ENCODE peak calls at places on chromosome 22, in four cellular contexts. One of them, this sample, is unnamed.

GRCh38 chr22:38267086-38267485 is 5.7 kb downstream of the TMEM184B start:
- DNase-seq in neural progenitor cell: no peak
- DNase-seq in PC-3: no peak
- DNase-seq in keratinocyte: no peak
- DNase-seq in this sample: no peak

GRCh38 chr22:30865656-30866055 is 102.9 kb downstream of the MORC2 start:
- DNase-seq in neural progenitor cell: no peak
- DNase-seq in PC-3: no peak
- DNase-seq in keratinocyte: no peak
- DNase-seq in this sample: no peak

GRCh38 chr22:22429374-22430108 is 79.0 kb downstream of the ZNF280B start:
- DNase-seq in neural progenitor cell: no peak
- DNase-seq in PC-3: no peak
- DNase-seq in keratinocyte: no peak
- DNase-seq in this sample: no peak

GRCh38 chr22:36803358-36803757 is 13.5 kb downstream of the PVALB start:
- DNase-seq in neural progenitor cell: no peak
- DNase-seq in PC-3: no peak
- DNase-seq in keratinocyte: no peak
- DNase-seq in this sample: no peak

GRCh38 chr22:37623075-37624016 is 14.7 kb downstream of the GGA1 start:
- DNase-seq in neural progenitor cell: peak
- DNase-seq in PC-3: peak
- DNase-seq in keratinocyte: no peak
- DNase-seq in this sample: peak

GRCh38 chr22:27336151-27337090 is 465.1 kb downstream of the MN1 start:
- DNase-seq in neural progenitor cell: no peak
- DNase-seq in PC-3: peak
- DNase-seq in keratinocyte: peak
- DNase-seq in this sample: no peak

GRCh38 chr22:36339171-36340065 is 48.3 kb downstream of the MYH9 start:
- DNase-seq in neural progenitor cell: no peak
- DNase-seq in PC-3: no peak
- DNase-seq in keratinocyte: no peak
- DNase-seq in this sample: no peak

GRCh38 chr22:27990879-27991278 is 71.8 kb upstream of the PITPNB start:
- DNase-seq in neural progenitor cell: peak
- DNase-seq in PC-3: peak
- DNase-seq in keratinocyte: no peak
- DNase-seq in this sample: no peak

GRCh38 chr22:49052023-49052538 is 775.6 kb downstream of the BRD1 start:
- DNase-seq in neural progenitor cell: no peak
- DNase-seq in PC-3: no peak
- DNase-seq in keratinocyte: no peak
- DNase-seq in this sample: no peak

GRCh38 chr22:18156878-18157713 is 7.1 kb downstream of the USP18 start:
- DNase-seq in neural progenitor cell: peak
- DNase-seq in PC-3: peak
- DNase-seq in keratinocyte: peak
- DNase-seq in this sample: no peak

GRCh38 chr22:24875862-24876506 is 70.0 kb downstream of the SGSM1 start:
- DNase-seq in neural progenitor cell: peak
- DNase-seq in PC-3: peak
- DNase-seq in keratinocyte: no peak
- DNase-seq in this sample: no peak

GRCh38 chr22:17946691-17947367 is 77.5 kb downstream of the MICAL3 start:
- DNase-seq in neural progenitor cell: no peak
- DNase-seq in PC-3: no peak
- DNase-seq in keratinocyte: no peak
- DNase-seq in this sample: no peak

GRCh38 chr22:37326726-37327125 is 44.4 kb downstream of the CYTH4 start:
- DNase-seq in neural progenitor cell: no peak
- DNase-seq in PC-3: peak
- DNase-seq in keratinocyte: no peak
- DNase-seq in this sample: peak

GRCh38 chr22:48592488-48592887 is 1235.2 kb downstream of the BRD1 start:
- DNase-seq in neural progenitor cell: no peak
- DNase-seq in PC-3: no peak
- DNase-seq in keratinocyte: no peak
- DNase-seq in this sample: no peak

GRCh38 chr22:48253136-48253535 is 1490.7 kb downstream of the TBC1D22A start:
- DNase-seq in neural progenitor cell: no peak
- DNase-seq in PC-3: no peak
- DNase-seq in keratinocyte: no peak
- DNase-seq in this sample: no peak

GRCh38 chr22:28358244-28358777 is 321.3 kb downstream of the TTC28 start:
- DNase-seq in neural progenitor cell: no peak
- DNase-seq in PC-3: no peak
- DNase-seq in keratinocyte: no peak
- DNase-seq in this sample: no peak

GRCh38 chr22:26892401-26893033 is 235.1 kb downstream of the MIAT start:
- DNase-seq in neural progenitor cell: no peak
- DNase-seq in PC-3: no peak
- DNase-seq in keratinocyte: no peak
- DNase-seq in this sample: no peak

GRCh38 chr22:17890245-17890671 is 116.0 kb upstream of the BID start:
- DNase-seq in neural progenitor cell: no peak
- DNase-seq in PC-3: peak
- DNase-seq in keratinocyte: no peak
- DNase-seq in this sample: no peak

GRCh38 chr22:27252282-27253049 is 549.1 kb downstream of the MN1 start:
- DNase-seq in neural progenitor cell: no peak
- DNase-seq in PC-3: peak
- DNase-seq in keratinocyte: no peak
- DNase-seq in this sample: no peak

GRCh38 chr22:36644333-36644757 is 59.2 kb downstream of the CACNG2 start:
- DNase-seq in neural progenitor cell: peak
- DNase-seq in PC-3: peak
- DNase-seq in keratinocyte: peak
- DNase-seq in this sample: peak

GRCh38 chr22:43047605-43048004 is 32.7 kb upstream of the PACSIN2 start:
- DNase-seq in neural progenitor cell: no peak
- DNase-seq in PC-3: no peak
- DNase-seq in keratinocyte: no peak
- DNase-seq in this sample: no peak

GRCh38 chr22:43050995-43051394 is 36.0 kb upstream of the PACSIN2 start:
- DNase-seq in neural progenitor cell: peak
- DNase-seq in PC-3: no peak
- DNase-seq in keratinocyte: no peak
- DNase-seq in this sample: no peak

GRCh38 chr22:43057641-43058040 is 31.6 kb downstream of the TTLL1 start:
- DNase-seq in neural progenitor cell: no peak
- DNase-seq in PC-3: no peak
- DNase-seq in keratinocyte: no peak
- DNase-seq in this sample: no peak

DNA sequence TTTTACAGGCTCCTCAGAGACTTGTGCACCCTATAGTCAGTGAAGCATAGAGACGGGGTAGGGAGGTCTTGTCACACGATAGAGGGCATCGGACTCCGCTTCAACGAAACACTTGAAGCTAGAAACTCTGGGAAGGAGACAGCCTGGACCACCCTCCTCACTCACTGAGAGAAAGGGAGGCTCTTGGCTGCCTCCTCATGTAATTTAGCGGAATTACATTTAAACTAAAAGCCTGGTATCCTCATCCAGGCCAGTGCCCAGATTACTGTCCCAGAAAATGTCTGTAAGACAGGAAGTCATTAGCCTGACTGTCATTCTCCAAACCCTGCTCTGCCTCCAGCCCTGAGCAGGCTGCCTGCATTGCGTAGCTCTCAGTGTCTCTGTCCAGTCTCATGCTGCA is 36.0 kb downstream of the TTLL1 start:
- DNase-seq in neural progenitor cell: peak
- DNase-seq in PC-3: peak
- DNase-seq in keratinocyte: no peak
- DNase-seq in this sample: no peak
- TF ChIP-seq EZH2 in neural progenitor cell: no peak
- TF ChIP-seq EZH2 in PC-3: no peak
- TF ChIP-seq EZH2 in keratinocyte: no peak
- TF ChIP-seq EZH2 in this sample: no peak

GRCh38 chr22:50305658-50306566 is 1.5 kb downstream of the PLXNB2 start:
- DNase-seq in neural progenitor cell: peak
- DNase-seq in PC-3: peak
- DNase-seq in keratinocyte: peak
- DNase-seq in this sample: peak

GRCh38 chr22:50308597-50308935 is 1.1 kb upstream of the PLXNB2 start:
- DNase-seq in neural progenitor cell: peak
- DNase-seq in PC-3: no peak
- DNase-seq in keratinocyte: no peak
- DNase-seq in this sample: peak

GRCh38 chr22:50305393-50305657 is 2.1 kb downstream of the PLXNB2 start:
- DNase-seq in neural progenitor cell: no peak
- DNase-seq in PC-3: no peak
- DNase-seq in keratinocyte: no peak
- DNase-seq in this sample: no peak

GRCh38 chr22:50307891-50308596 is 598 bp upstream of the PLXNB2 start:
- DNase-seq in neural progenitor cell: no peak
- DNase-seq in PC-3: no peak
- DNase-seq in keratinocyte: no peak
- DNase-seq in this sample: no peak

GRCh38 chr22:50306753-50307749 is at the start of gene PLXNB2:
- DNase-seq in neural progenitor cell: peak
- DNase-seq in PC-3: peak
- DNase-seq in keratinocyte: no peak
- DNase-seq in this sample: peak
- TF ChIP-seq EZH2 in neural progenitor cell: no peak
- TF ChIP-seq EZH2 in PC-3: no peak
- TF ChIP-seq EZH2 in keratinocyte: no peak
- TF ChIP-seq EZH2 in this sample: no peak

GRCh38 chr22:20299736-20300136 is 20.1 kb downstream of the DGCR6L start:
- DNase-seq in neural progenitor cell: no peak
- DNase-seq in PC-3: peak
- DNase-seq in keratinocyte: no peak
- DNase-seq in this sample: no peak
- TF ChIP-seq EZH2 in neural progenitor cell: peak
- TF ChIP-seq EZH2 in PC-3: no peak
- TF ChIP-seq EZH2 in keratinocyte: no peak
- TF ChIP-seq EZH2 in this sample: no peak

GRCh38 chr22:46027219-46028068 is 50.5 kb upstream of the WNT7B start:
- DNase-seq in neural progenitor cell: peak
- DNase-seq in PC-3: no peak
- DNase-seq in keratinocyte: no peak
- DNase-seq in this sample: no peak
- TF ChIP-seq EZH2 in neural progenitor cell: peak
- TF ChIP-seq EZH2 in PC-3: no peak
- TF ChIP-seq EZH2 in keratinocyte: no peak
- TF ChIP-seq EZH2 in this sample: peak

GRCh38 chr22:32536352-32536751 is 61.7 kb downstream of the FBXO7 start:
- DNase-seq in neural progenitor cell: no peak
- DNase-seq in PC-3: no peak
- DNase-seq in keratinocyte: no peak
- DNase-seq in this sample: no peak
- TF ChIP-seq EZH2 in neural progenitor cell: no peak
- TF ChIP-seq EZH2 in PC-3: no peak
- TF ChIP-seq EZH2 in keratinocyte: no peak
- TF ChIP-seq EZH2 in this sample: no peak

DNA sequence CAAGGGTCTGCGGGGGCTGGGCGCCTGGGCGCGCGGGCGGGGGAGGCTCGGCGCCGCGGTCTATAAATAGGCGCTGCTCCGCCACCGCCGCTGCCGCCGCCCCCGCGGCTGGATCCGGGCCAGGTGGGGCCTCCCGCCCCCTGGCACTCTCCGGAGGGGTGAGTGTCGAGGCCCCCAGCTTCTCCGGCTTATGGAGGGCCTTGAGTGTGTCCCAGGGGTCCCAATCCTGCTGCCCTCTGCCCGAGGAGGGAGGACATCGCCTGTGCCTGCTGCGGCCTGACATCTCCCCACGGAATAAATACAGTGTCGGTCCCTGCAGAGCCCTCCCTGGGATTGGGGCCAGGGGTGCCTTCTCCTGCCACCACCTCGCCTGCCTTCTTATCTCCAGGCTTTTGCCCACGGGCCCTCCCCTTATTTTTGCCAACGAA is 4.3 kb upstream of the GP1BB start:
- DNase-seq in neural progenitor cell: no peak
- DNase-seq in PC-3: no peak
- DNase-seq in keratinocyte: no peak
- DNase-seq in this sample: no peak
- TF ChIP-seq EZH2 in neural progenitor cell: peak
- TF ChIP-seq EZH2 in PC-3: no peak
- TF ChIP-seq EZH2 in keratinocyte: peak
- TF ChIP-seq EZH2 in this sample: no peak

GRCh38 chr22:43859621-43860020 is 2.7 kb downstream of the SULT4A1 start:
- DNase-seq in neural progenitor cell: no peak
- DNase-seq in PC-3: no peak
- DNase-seq in keratinocyte: no peak
- DNase-seq in this sample: no peak

GRCh38 chr22:43861529-43861928 is 784 bp downstream of the SULT4A1 start:
- DNase-seq in neural progenitor cell: no peak
- DNase-seq in PC-3: no peak
- DNase-seq in keratinocyte: no peak
- DNase-seq in this sample: no peak

GRCh38 chr22:43860126-43860525 is 2.2 kb downstream of the SULT4A1 start:
- DNase-seq in neural progenitor cell: no peak
- DNase-seq in PC-3: no peak
- DNase-seq in keratinocyte: no peak
- DNase-seq in this sample: no peak

GRCh38 chr22:43862074-43862881 is at the start of gene SULT4A1:
- DNase-seq in neural progenitor cell: peak
- DNase-seq in PC-3: no peak
- DNase-seq in keratinocyte: no peak
- DNase-seq in this sample: no peak

GRCh38 chr22:43860831-43861230 is 1.5 kb downstream of the SULT4A1 start:
- DNase-seq in neural progenitor cell: no peak
- DNase-seq in PC-3: no peak
- DNase-seq in keratinocyte: no peak
- DNase-seq in this sample: no peak
- TF ChIP-seq EZH2 in neural progenitor cell: no peak
- TF ChIP-seq EZH2 in PC-3: no peak
- TF ChIP-seq EZH2 in keratinocyte: no peak
- TF ChIP-seq EZH2 in this sample: no peak

This sample was measured in PC-9.